ENCODE peak calls at places on chromosomes 6 and 20, in eight cellular contexts. C, P, A, N, Y, M, R and G are unnamed samples. For H3K4me1, the result is how much of the 10 kb centered on the place peaks cover.

GRCh38 chr6:54802775-54803631 is 43.6 kb upstream of the FAM83B start:
- DNase-seq in A (no peak), R (peak), N (no peak), P (no peak), M (no peak), C (peak), Y (peak), G (no peak)

GRCh38 chr6:104537872-104538271 is 321.8 kb downstream of the HACE1 start:
- DNase-seq in Y (no peak), N (no peak), A (no peak), R (no peak), M (no peak), C (no peak), P (no peak), G (no peak)

GRCh38 chr20:11529046-11529445 is 388.6 kb upstream of the BTBD3 start:
- DNase-seq in M (no peak), A (no peak), R (no peak), P (no peak), N (no peak), C (no peak), Y (peak), G (no peak)

GRCh38 chr20:36624925-36625324 is 19.3 kb downstream of the RAB5IF start:
- DNase-seq in Y (no peak), N (no peak), M (no peak), R (no peak), A (no peak), C (no peak), P (no peak), G (no peak)

GRCh38 chr20:59268827-59269226 is 31.6 kb upstream of the EDN3 start:
- DNase-seq in N (no peak), P (no peak), M (no peak), Y (no peak), R (no peak), C (no peak), A (peak), G (no peak)

GRCh38 chr20:48604426-48604825 is 223.4 kb downstream of the PREX1 start:
- DNase-seq in Y (no peak), C (no peak), P (peak), N (peak), A (no peak), R (no peak), M (peak), G (no peak)

GRCh38 chr6:41042656-41043055 is 389 bp downstream of the TSPO2 start:
- DNase-seq in N (no peak), C (no peak), R (no peak), P (peak), Y (no peak), M (no peak), A (no peak), G (no peak)

GRCh38 chr20:50577175-50578018 is 67.2 kb downstream of the PTPN1 start:
- DNase-seq in N (peak), P (no peak), A (no peak), R (no peak), M (peak), Y (no peak), C (no peak), G (no peak)

GRCh38 chr6:151442359-151442758 is 9.6 kb downstream of the RMND1 start:
- DNase-seq in R (no peak), N (no peak), Y (no peak), P (no peak), C (no peak), A (no peak), M (no peak), G (no peak)

GRCh38 chr6:1722801-1723200 is 113.1 kb downstream of the FOXC1 start:
- DNase-seq in C (no peak), M (no peak), N (no peak), R (no peak), Y (no peak), P (no peak), A (no peak), G (no peak)

GRCh38 chr20:50663095-50663821 is 28.1 kb downstream of the RIPOR3 start:
- DNase-seq in M (no peak), N (peak), C (no peak), A (peak), Y (peak), P (no peak), R (no peak), G (no peak)

GRCh38 chr6:35970181-35970580 is 49.3 kb upstream of the SRPK1 start:
- DNase-seq in N (no peak), A (no peak), C (peak), Y (peak), P (no peak), R (peak), M (no peak), G (peak)

GRCh38 chr6:112252571-112253504 is 1.5 kb downstream of the LAMA4 start:
- DNase-seq in P (no peak), N (no peak), M (no peak), A (no peak), R (peak), Y (no peak), C (peak), G (peak)

GRCh38 chr6:78577585-78577984 is 289.8 kb upstream of the IRAK1BP1 start:
- DNase-seq in P (no peak), A (no peak), Y (no peak), M (no peak), R (no peak), C (no peak), N (no peak), G (no peak)

GRCh38 chr6:109382576-109383437 is 540 bp upstream of the CD164 start:
- DNase-seq in M (peak), N (peak), R (peak), A (peak), C (peak), Y (peak), P (peak), G (peak)

GRCh38 chr20:9068896-9069663 is at the start of gene PLCB4:
- DNase-seq in C (peak), P (peak), A (peak), R (peak), Y (peak), N (no peak), M (peak), G (peak)

GRCh38 chr6:130955755-130956154 is 107.3 kb downstream of the EPB41L2 start:
- DNase-seq in N (no peak), M (no peak), Y (no peak), R (no peak), P (no peak), C (no peak), A (no peak), G (no peak)

GRCh38 chr6:32183030-32183429 is 1.0 kb downstream of the AGER start:
- DNase-seq in C (no peak), R (no peak), M (no peak), N (no peak), A (no peak), Y (no peak), P (no peak), G (no peak)

GRCh38 chr20:1307571-1307971 is 21.4 kb downstream of the SDCBP2 start:
- DNase-seq in N (no peak), R (no peak), M (no peak), Y (no peak), C (no peak), P (no peak), A (no peak), G (no peak)

GRCh38 chr6:168908887-168909286 is 344.8 kb downstream of the THBS2 start:
- DNase-seq in R (no peak), M (no peak), P (no peak), Y (peak), N (no peak), C (peak), A (no peak), G (no peak)

GRCh38 chr6:141467881-141468280 is 664.8 kb upstream of the GJE1 start:
- DNase-seq in N (no peak), P (no peak), C (peak), A (no peak), M (no peak), Y (no peak), R (peak), G (no peak)

GRCh38 chr20:62818592-62819493 is 2.0 kb downstream of the COL9A3 start:
- DNase-seq in A (no peak), N (no peak), P (no peak), C (no peak), R (no peak), M (no peak), Y (peak), G (peak)

GRCh38 chr20:1001981-1002681 is at the start of gene RSPO4:
- DNase-seq in A (peak), R (no peak), M (no peak), N (no peak), Y (no peak), C (no peak), P (peak), G (no peak)

GRCh38 chr6:96704713-96705112 is 132.6 kb downstream of the GPR63 start:
- DNase-seq in P (no peak), N (no peak), A (no peak), M (no peak), Y (peak), R (no peak), C (no peak), G (no peak)

GRCh38 chr6:138204303-138204702 is 14.0 kb downstream of the PBOV1 start:
- DNase-seq in M (no peak), A (no peak), C (no peak), N (no peak), R (no peak), Y (no peak), P (no peak), G (no peak)

GRCh38 chr6:150929403-150929802 is 63.9 kb downstream of the MTHFD1L start:
- DNase-seq in Y (no peak), R (no peak), C (no peak), P (no peak), M (no peak), N (no peak), A (no peak), G (no peak)

GRCh38 chr20:58719258-58719657 is 26.7 kb downstream of the NPEPL1 start:
- DNase-seq in N (no peak), R (no peak), Y (no peak), C (no peak), A (peak), P (peak), M (peak), G (no peak)

GRCh38 chr6:151330130-151330715 is 61.1 kb downstream of the ZBTB2 start:
- DNase-seq in Y (no peak), A (no peak), M (no peak), R (peak), P (no peak), C (peak), N (no peak), G (no peak)

GRCh38 chr6:6751615-6752014 is 163.1 kb downstream of the LY86 start:
- DNase-seq in N (no peak), Y (no peak), M (peak), C (no peak), A (no peak), R (no peak), P (no peak), G (no peak)

GRCh38 chr6:107819217-107819616 is 4.9 kb downstream of the SCML4 start:
- DNase-seq in Y (peak), C (no peak), R (no peak), M (no peak), N (no peak), A (no peak), P (no peak), G (no peak)

GRCh38 chr6:106324726-106325335 is 729 bp downstream of the ATG5 start:
- DNase-seq in R (peak), C (peak), A (no peak), M (no peak), Y (no peak), N (no peak), P (no peak), G (no peak)

DNA sequence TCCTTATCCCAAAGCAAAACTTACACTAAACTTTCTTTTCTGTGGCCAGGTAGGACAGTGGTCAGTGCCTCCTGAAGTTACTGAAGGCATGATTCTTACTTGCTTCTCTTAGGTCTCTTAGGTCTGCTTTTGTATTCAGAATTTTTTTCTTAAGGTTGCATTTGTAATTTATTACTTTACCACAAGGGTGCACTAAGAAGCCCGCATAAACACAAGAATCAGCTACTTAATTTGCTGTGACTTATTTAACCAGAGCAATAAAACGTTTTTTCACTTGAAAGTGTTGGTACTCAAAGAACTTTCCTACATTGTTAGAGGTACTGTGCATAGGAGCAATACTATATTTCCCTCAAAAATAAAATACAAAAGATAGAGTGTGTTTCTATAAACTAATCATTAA is 75.4 kb upstream of the LAMA2 start:
- DNase-seq in C (peak), P (no peak), R (peak), M (no peak), A (no peak), N (no peak), Y (peak), G (peak)
- H3K4me1 ChIP-seq in C (under half), P (under half), R (under half), M (under half), A (under half), N (under half), Y (under half), G (under half)

DNA sequence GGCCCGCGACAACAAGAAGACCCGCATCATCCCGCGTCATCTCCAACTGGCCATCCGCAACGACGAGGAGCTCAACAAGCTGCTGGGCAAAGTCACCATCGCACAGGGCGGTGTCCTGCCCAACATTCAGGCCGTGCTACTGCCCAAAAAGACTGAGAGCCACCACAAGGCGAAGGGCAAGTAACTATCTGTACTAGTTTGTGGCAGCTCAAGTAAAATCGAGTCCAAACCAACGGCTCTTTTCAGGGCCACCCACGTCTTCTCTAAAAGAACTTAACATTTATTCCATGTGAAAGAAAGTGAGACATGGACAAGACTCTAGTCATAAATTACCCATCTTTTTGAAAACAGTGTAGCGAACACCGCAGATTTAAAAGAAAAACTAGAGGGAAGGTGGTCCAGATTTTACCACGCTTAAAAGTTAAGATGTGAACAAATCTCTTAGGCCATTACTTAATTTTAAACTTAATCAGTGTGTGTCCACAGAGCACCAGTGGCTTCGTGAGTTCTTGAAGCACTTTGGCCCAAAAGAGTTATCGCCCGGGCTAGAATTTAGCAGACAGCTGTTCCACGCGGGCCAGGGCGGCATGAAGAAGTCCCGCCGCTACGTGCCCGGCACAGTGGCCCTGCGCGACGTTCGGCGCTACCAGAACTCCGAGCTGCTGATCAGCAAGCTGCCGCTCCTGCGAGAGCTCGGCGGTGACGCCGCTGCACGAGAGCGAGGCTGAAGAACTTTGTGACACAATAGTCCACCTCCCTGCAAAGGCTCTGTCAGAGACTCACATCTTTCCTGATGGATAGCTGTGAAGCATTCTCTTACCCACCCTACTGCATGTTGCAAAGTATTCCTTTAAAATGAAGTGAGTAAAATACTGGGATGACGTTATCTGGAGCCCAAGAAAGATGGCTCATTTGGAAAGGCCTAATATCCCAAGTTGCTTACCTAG is 113.9 kb upstream of the PRSS16 start:
- DNase-seq in Y (peak), M (peak), P (peak), C (peak), R (peak), N (peak), A (peak), G (peak)
- H3K4me1 ChIP-seq in Y (under half), M (under half), P (under half), C (under half), R (under half), N (under half), A (under half), G (under half)

GRCh38 chr6:26536571-26537159 is 1.5 kb upstream of the HMGN4 start:
- DNase-seq in C (peak), R (peak), P (no peak), N (peak), Y (peak), A (peak), M (no peak), G (peak)
- H3K4me1 ChIP-seq in C (under half), R (under half), P (under half), N (under half), Y (under half), A (under half), M (under half), G (under half)

DNA sequence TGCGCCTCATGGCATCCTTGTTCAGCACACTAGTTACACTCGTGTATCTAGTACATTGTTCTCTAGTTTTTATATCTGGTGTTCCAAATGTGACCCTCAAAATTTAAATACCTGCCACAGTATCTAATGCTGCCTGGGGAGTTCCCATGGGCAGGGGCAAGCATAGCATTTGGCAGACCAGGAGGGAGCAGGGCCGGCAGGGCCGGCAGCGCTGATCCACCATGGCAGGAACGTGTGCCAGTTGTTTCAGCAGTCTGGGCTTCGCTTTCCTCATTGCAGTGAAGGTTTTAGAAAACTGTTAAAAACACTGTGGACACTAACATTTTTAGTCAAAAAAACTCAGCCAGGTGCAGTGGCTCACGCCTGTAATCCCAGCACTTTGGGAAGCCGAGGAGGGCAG is 19.2 kb downstream of the NANP start:
- DNase-seq in A (no peak), R (no peak), N (no peak), Y (no peak), M (no peak), C (no peak), P (no peak), G (no peak)
- H3K4me1 ChIP-seq in A (under half), R (under half), N (under half), Y (under half), M (under half), C (under half), P (under half), G (under half)

DNA sequence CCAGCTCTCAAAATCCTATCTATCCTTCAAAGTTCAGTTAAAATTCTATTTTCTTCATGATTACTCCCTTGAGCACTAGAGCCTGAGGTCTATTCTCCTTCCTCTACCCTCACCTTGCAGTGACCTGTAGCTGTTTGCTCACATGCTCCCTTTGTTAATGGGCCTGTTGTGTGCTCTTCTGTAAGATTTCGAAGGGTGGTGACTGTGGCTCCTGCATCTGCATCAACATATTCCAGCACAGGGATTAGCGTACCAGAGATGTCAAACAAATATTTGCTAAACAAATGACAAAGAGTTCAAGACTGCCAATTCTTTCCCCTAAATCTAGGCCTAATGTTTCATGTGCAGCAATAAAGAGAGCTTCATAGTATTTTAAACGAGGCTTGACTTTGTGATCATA is 69.4 kb downstream of the ELOVL5 start:
- DNase-seq in R (no peak), M (no peak), P (no peak), Y (no peak), N (no peak), A (no peak), C (no peak), G (no peak)
- H3K4me1 ChIP-seq in R (under half), M (under half), P (under half), Y (under half), N (under half), A (under half), C (under half), G (under half)